ENCODE peak calls at places on chromosomes 16 and 17, in eight cellular contexts. F is sigmoid colon, P is A549, W is AG09309, H is cardiac fibroblast, J is IMR-90, A is OCI-LY7, L is neural progenitor cell. X is an unnamed sample.
A peak's percentile ranks its signal among the peaks of the same experiment; 100 is the strongest.

GRCh38 chr16:65392831-65393565 is 271.1 kb upstream of the CDH11 start:
- DNase-seq in F (no peak), P (no peak), W (no peak), H (no peak), J (no peak), A (no peak), L (no peak), X (peak; percentile 44)

GRCh38 chr17:78379134-78379497 is 667 bp downstream of the PGS1 start:
- DNase-seq in F (no peak), P (no peak), W (no peak), H (peak; percentile 95), J (peak; percentile 95), A (peak; percentile 33), L (no peak), X (no peak)

GRCh38 chr16:12220721-12221120 is 244.2 kb downstream of the SNX29 start:
- DNase-seq in F (no peak), P (no peak), W (no peak), H (no peak), J (no peak), A (no peak), L (no peak), X (no peak)

GRCh38 chr16:75761111-75761510 is 34.8 kb upstream of the CPHXL start:
- DNase-seq in F (no peak), P (no peak), W (no peak), H (peak; percentile 56), J (peak; percentile 11), A (peak; percentile 65), L (no peak), X (no peak)

GRCh38 chr17:7856081-7856791 is 1.1 kb downstream of the NAA38 start:
- DNase-seq in F (peak; percentile 83), P (no peak), W (no peak), H (peak; percentile 51), J (no peak), A (peak; percentile 56), L (peak; percentile 57), X (peak; percentile 66)

GRCh38 chr17:77779711-77780539 is 178.6 kb upstream of the TNRC6C start:
- DNase-seq in F (peak; percentile 77), P (no peak), W (no peak), H (no peak), J (no peak), A (no peak), L (no peak), X (no peak)

GRCh38 chr16:1979271-1980025 is 1.8 kb downstream of the NOXO1 start:
- DNase-seq in F (no peak), P (no peak), W (no peak), H (peak; percentile 29), J (no peak), A (no peak), L (peak; percentile 52), X (peak; percentile 92)

GRCh38 chr17:60102632-60103047 is 23.9 kb upstream of the HEATR6 start:
- DNase-seq in F (no peak), P (peak; percentile 41), W (no peak), H (peak; percentile 79), J (peak; percentile 79), A (peak; percentile 26), L (no peak), X (peak; percentile 65)

GRCh38 chr16:57361384-57361783 is 2.8 kb downstream of the CCL22 start:
- DNase-seq in F (no peak), P (no peak), W (no peak), H (no peak), J (no peak), A (no peak), L (no peak), X (no peak)

GRCh38 chr17:63571632-63572310 is 21.5 kb downstream of the DCAF7 start:
- DNase-seq in F (no peak), P (no peak), W (peak; percentile 60), H (peak; percentile 78), J (peak; percentile 93), A (no peak), L (no peak), X (no peak)

GRCh38 chr17:73467651-73468050 is 155.8 kb upstream of the CDC42EP4 start:
- DNase-seq in F (no peak), P (no peak), W (no peak), H (no peak), J (no peak), A (peak; percentile 63), L (no peak), X (no peak)

GRCh38 chr16:83701494-83701893 is 106.3 kb upstream of the HSBP1 start:
- DNase-seq in F (no peak), P (no peak), W (no peak), H (peak; percentile 46), J (peak; percentile 45), A (peak; percentile 23), L (peak; percentile 86), X (peak; percentile 57)

GRCh38 chr16:1067629-1068028 is 4.9 kb upstream of the SSTR5 start:
- DNase-seq in F (no peak), P (no peak), W (no peak), H (no peak), J (no peak), A (no peak), L (no peak), X (no peak)

GRCh38 chr17:27659685-27660084 is 28.7 kb downstream of the LGALS9 start:
- DNase-seq in F (no peak), P (no peak), W (no peak), H (no peak), J (no peak), A (no peak), L (no peak), X (no peak)

GRCh38 chr17:79360196-79360595 is 250.7 kb downstream of the RBFOX3 start:
- DNase-seq in F (no peak), P (no peak), W (no peak), H (no peak), J (no peak), A (no peak), L (no peak), X (no peak)

GRCh38 chr17:69834494-69834893 is 240.5 kb upstream of the KCNJ16 start:
- DNase-seq in F (no peak), P (no peak), W (no peak), H (no peak), J (no peak), A (no peak), L (no peak), X (no peak)

GRCh38 chr16:46690281-46691178 is 1.1 kb downstream of the ORC6 start:
- DNase-seq in F (no peak), P (no peak), W (no peak), H (peak; percentile 39), J (peak; percentile 40), A (peak; percentile 39), L (peak; percentile 2), X (no peak)
- TF ChIP-seq CTCF in F (no peak), P (peak; percentile 12), W (no peak), H (no peak), J (no peak), A (peak; percentile 47), L (no peak), X (no peak)

GRCh38 chr16:67457611-67458010 is 23.3 kb downstream of the ATP6V0D1 start:
- DNase-seq in F (no peak), P (no peak), W (no peak), H (no peak), J (no peak), A (no peak), L (no peak), X (no peak)

GRCh38 chr16:67454104-67454503 is 23.2 kb downstream of the HSD11B2 start:
- DNase-seq in F (no peak), P (no peak), W (no peak), H (no peak), J (no peak), A (no peak), L (no peak), X (no peak)

GRCh38 chr16:67454852-67455251 is 23.9 kb downstream of the HSD11B2 start:
- DNase-seq in F (no peak), P (no peak), W (no peak), H (no peak), J (no peak), A (no peak), L (no peak), X (no peak)

GRCh38 chr16:67458121-67458641 is 22.8 kb downstream of the ATP6V0D1 start:
- DNase-seq in F (no peak), P (no peak), W (no peak), H (no peak), J (no peak), A (no peak), L (no peak), X (no peak)

DNA sequence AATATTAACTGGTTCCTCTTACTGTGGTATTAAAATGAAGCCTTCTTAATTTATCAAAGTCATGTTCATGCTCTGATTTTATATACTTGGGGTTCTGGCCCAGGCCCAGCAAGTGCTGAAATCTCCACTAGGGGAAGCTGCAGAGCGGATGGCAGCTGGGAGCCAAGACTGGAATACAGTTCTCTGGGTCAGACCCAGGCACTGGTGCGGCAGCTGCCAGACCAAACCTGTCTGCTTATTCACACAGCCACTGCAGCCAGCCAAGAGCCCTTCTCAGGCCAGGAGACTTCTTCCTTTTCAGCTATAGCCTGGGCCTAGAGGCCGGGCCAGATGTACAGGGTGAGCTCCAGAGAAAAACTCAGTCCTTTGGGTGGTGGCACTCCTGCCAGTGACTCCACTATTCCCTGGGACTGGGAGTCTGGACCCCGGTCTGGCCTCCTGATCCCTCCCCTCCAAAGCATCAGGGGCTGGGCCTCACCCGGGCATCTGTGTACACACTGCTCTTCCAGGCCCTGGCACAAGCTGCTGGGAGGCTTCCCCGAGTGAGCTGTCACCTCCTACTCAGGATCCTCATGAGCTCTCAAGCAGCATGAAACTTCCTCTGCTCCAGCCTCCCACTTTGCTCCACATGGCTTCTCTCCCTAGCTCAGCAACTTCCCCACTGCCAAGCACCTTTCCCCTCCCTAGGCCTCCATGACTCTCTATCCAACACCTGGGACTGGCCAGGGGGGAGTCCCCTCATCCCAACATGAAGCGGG is 24.4 kb downstream of the ATP6V0D1 start:
- DNase-seq in F (peak; percentile 95), P (peak; percentile 58), W (peak; percentile 17), H (peak; percentile 57), J (peak; percentile 36), A (no peak), L (no peak), X (peak; percentile 53)
- TF ChIP-seq CTCF in F (peak; percentile 79), P (no peak), W (peak; percentile 66), H (peak; percentile 65), J (peak; percentile 50), A (peak; percentile 63), L (peak; percentile 36), X (peak; percentile 49)

DNA sequence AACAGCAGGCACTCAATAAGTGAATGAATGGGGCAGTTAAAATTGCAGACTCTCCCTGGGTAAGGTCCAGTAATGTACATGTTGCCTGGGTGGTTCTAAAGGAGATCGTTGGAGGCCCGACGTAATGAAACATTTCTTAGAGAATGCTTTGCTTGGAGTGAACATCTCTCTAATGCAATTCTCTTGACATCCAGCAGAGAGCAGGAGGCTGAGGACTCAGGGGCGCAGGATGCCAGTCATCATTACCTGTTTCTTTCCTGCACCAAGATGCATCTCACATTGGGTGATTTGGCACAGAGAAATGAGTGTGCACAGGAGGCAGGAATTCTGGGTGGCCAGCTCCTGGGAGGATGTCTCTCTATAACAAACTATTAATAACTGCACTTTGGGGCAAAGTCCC is 130.3 kb upstream of the RBBP6 start:
- DNase-seq in F (no peak), P (peak; percentile 50), W (no peak), H (no peak), J (no peak), A (peak; percentile 10), L (peak; percentile 42), X (no peak)
- TF ChIP-seq CTCF in F (no peak), P (peak; percentile 22), W (no peak), H (no peak), J (no peak), A (peak; percentile 57), L (peak; percentile 48), X (no peak)

GRCh38 chr16:6447046-6447445 is 885.6 kb upstream of the RBFOX1 start:
- DNase-seq in F (no peak), P (no peak), W (no peak), H (no peak), J (no peak), A (no peak), L (no peak), X (no peak)

GRCh38 chr16:6446370-6446769 is 886.3 kb upstream of the RBFOX1 start:
- DNase-seq in F (no peak), P (no peak), W (no peak), H (no peak), J (no peak), A (no peak), L (no peak), X (no peak)
- TF ChIP-seq CTCF in F (no peak), P (no peak), W (no peak), H (no peak), J (no peak), A (peak; percentile 13), L (peak; percentile 32), X (no peak)

X was measured in lower lobe of right lung.